ENCODE peak calls at places on chromosomes 6 and 20, in eight cellular contexts. G is right cardiac atrium; B is heart right ventricle; X is neural progenitor cell; A is CD8-positive, alpha-beta memory T cell; R is tibial artery; O is left ventricle myocardium inferior; U is fibroblast of lung. I is an unnamed sample.
A peak's percentile ranks its signal among the peaks of the same experiment; 100 is the strongest.

GRCh38 chr20:10079964-10080363 is 45.2 kb downstream of the ANKEF1 start:
- DNase-seq in G (no peak), B (no peak), X (no peak), A (no peak), R (no peak), O (no peak), U (peak; percentile 91), I (no peak)

GRCh38 chr20:10924628-10925266 is 250.9 kb upstream of the JAG1 start:
- DNase-seq in G (no peak), B (no peak), X (no peak), A (no peak), R (no peak), O (no peak), U (peak; percentile 92), I (no peak)

GRCh38 chr20:48826883-48827771 is 672 bp downstream of the PREX1 start:
- DNase-seq in G (peak; percentile 70), B (peak; percentile 37), X (peak; percentile 79), A (peak; percentile 52), R (no peak), O (no peak), U (peak; percentile 28), I (peak; percentile 70)

GRCh38 chr6:28981391-28981832 is 23.7 kb downstream of the ZNF311 start:
- DNase-seq in G (peak; percentile 80), B (peak; percentile 53), X (peak; percentile 75), A (peak; percentile 79), R (no peak), O (peak; percentile 56), U (peak; percentile 80), I (peak; percentile 61)

GRCh38 chr6:44305200-44305725 is 7.9 kb downstream of the AARS2 start:
- DNase-seq in G (no peak), B (no peak), X (no peak), A (no peak), R (no peak), O (no peak), U (no peak), I (no peak)

GRCh38 chr6:142671791-142672190 is 273.2 kb downstream of the HIVEP2 start:
- DNase-seq in G (no peak), B (no peak), X (no peak), A (no peak), R (no peak), O (no peak), U (no peak), I (no peak)

GRCh38 chr20:51021067-51022025 is 1.6 kb downstream of the KCNG1 start:
- DNase-seq in G (no peak), B (no peak), X (peak; percentile 64), A (no peak), R (no peak), O (no peak), U (peak; percentile 30), I (no peak)

GRCh38 chr20:1535420-1536175 is 21.9 kb downstream of the SIRPD start:
- DNase-seq in G (no peak), B (no peak), X (no peak), A (no peak), R (peak; percentile 31), O (peak; percentile 14), U (no peak), I (no peak)

GRCh38 chr6:10391299-10391630 is 23.6 kb downstream of the TFAP2A start:
- DNase-seq in G (no peak), B (no peak), X (peak; percentile 64), A (no peak), R (no peak), O (no peak), U (no peak), I (no peak)

GRCh38 chr6:10386756-10387654 is 27.9 kb downstream of the TFAP2A start:
- DNase-seq in G (no peak), B (no peak), X (no peak), A (no peak), R (no peak), O (no peak), U (no peak), I (no peak)

GRCh38 chr6:10391799-10392198 is 23.1 kb downstream of the TFAP2A start:
- DNase-seq in G (no peak), B (no peak), X (no peak), A (no peak), R (no peak), O (no peak), U (no peak), I (no peak)

GRCh38 chr6:10390495-10391298 is 24.2 kb downstream of the TFAP2A start:
- DNase-seq in G (no peak), B (no peak), X (peak; percentile 44), A (no peak), R (no peak), O (no peak), U (no peak), I (no peak)

DNA sequence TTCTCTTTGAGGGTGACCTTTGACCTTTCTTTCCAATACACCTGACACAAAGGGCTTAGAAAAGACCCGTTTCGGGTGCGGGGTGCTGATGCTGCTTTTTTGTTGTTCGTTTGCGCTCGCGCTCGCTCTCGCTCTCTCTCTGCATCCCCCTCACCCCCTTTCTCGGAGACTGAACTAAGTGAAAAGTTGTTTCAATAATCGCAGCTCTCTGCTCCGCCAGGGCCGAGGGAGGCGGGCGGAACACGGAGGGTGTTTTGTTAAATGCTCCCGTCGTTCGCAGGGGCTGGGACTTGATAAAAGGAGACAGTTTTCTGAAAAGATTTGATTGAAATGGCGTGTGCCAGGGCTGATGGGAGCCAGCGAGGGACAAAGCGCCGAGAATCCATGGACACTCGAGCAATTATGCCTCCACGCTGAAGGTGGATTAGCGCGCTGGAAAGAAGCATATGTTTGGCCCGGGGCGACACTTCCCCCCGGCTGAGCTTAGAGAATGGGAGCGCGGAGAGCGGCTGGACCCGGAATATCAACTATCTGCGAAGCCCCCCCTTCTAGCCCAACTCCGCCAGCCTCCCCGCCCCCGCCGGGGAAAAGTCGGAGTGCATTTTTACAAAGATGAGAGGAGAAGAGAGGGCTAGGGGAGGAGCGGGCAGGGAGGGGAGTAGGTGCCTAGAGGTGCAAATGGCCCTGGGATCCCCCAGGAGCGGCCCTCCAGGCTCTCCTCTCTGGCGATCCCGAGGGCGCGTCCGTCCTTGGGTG is 25.0 kb downstream of the TFAP2A start:
- DNase-seq in G (no peak), B (no peak), X (peak; percentile 73), A (no peak), R (no peak), O (no peak), U (no peak), I (no peak)
- H3K4me3 ChIP-seq in G (no peak overlapping the region), B (no peak overlapping the region), X (peak overlapping the region; percentile 44), A (no peak overlapping the region), R (no peak overlapping the region), O (peak overlapping the region; percentile 29), U (no peak overlapping the region), I (no peak overlapping the region)

GRCh38 chr6:72758901-72759300 is 137.0 kb downstream of the KCNQ5 start:
- DNase-seq in G (no peak), B (no peak), X (no peak), A (no peak), R (no peak), O (no peak), U (no peak), I (no peak)

GRCh38 chr6:72757048-72757447 is 135.2 kb downstream of the KCNQ5 start:
- DNase-seq in G (no peak), B (no peak), X (no peak), A (no peak), R (no peak), O (no peak), U (no peak), I (no peak)

GRCh38 chr6:72757926-72758325 is 136.1 kb downstream of the KCNQ5 start:
- DNase-seq in G (no peak), B (no peak), X (no peak), A (no peak), R (no peak), O (no peak), U (no peak), I (no peak)

GRCh38 chr6:72761767-72762166 is 139.9 kb downstream of the KCNQ5 start:
- DNase-seq in G (no peak), B (no peak), X (no peak), A (no peak), R (no peak), O (no peak), U (no peak), I (no peak)

DNA sequence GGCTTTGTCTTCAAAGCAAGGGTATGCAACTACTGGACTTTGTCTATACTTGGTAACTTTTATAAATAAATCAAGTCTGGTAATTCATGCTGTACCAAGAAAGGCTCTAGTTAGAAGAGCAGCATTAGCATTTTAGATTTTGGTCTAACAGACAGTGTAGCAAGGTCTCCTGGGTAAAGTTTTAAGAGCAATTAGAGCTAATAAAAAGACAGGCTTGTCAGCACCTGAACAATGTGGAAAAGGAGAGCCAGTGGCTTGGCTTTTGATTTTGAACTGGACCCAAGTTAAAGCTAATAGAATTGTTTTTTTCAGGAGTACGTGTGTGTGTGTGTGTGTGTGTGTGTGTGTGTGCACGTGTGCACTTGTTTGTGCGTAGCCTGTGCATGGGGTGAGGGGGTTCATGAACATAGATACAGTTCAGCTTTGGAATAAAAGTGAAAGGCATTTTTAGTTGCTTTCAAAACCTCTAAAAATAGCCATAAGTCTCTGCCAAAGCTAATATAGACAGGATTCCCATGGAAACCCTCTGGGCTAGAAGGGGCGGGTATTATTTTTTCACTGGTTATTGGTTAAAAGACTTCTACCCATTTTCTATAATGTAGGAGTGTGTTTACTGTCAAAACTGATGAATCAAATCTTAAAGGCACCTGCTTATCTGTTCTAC is 138.4 kb downstream of the KCNQ5 start:
- DNase-seq in G (no peak), B (no peak), X (no peak), A (no peak), R (no peak), O (no peak), U (peak; percentile 14), I (no peak)
- H3K27ac ChIP-seq in G (no peak overlapping the region), B (no peak overlapping the region), X (no peak overlapping the region), A (no peak overlapping the region), R (peak overlapping the region; percentile 40), O (no peak overlapping the region), U (no peak overlapping the region), I (no peak overlapping the region)

GRCh38 chr6:40586369-40586768 is 795 bp downstream of the LRFN2 start:
- DNase-seq in G (no peak), B (no peak), X (no peak), A (no peak), R (no peak), O (no peak), U (no peak), I (no peak)
- H3K4me3 ChIP-seq in G (peak overlapping the region; percentile 15), B (peak overlapping the region; percentile 41), X (peak overlapping the region; percentile 59), A (peak overlapping the region; percentile 19), R (peak overlapping the region; percentile 55), O (peak overlapping the region; percentile 62), U (no peak overlapping the region), I (no peak overlapping the region)

GRCh38 chr6:158068156-158068892 is 86.7 kb downstream of the SYNJ2 start:
- DNase-seq in G (no peak), B (no peak), X (no peak), A (no peak), R (no peak), O (no peak), U (no peak), I (no peak)
- H3K27ac ChIP-seq in G (no peak overlapping the region), B (peak overlapping the region; percentile 50), X (no peak overlapping the region), A (no peak overlapping the region), R (peak overlapping the region; percentile 71), O (peak overlapping the region; percentile 51), U (peak overlapping the region; percentile 67), I (no peak overlapping the region)

DNA sequence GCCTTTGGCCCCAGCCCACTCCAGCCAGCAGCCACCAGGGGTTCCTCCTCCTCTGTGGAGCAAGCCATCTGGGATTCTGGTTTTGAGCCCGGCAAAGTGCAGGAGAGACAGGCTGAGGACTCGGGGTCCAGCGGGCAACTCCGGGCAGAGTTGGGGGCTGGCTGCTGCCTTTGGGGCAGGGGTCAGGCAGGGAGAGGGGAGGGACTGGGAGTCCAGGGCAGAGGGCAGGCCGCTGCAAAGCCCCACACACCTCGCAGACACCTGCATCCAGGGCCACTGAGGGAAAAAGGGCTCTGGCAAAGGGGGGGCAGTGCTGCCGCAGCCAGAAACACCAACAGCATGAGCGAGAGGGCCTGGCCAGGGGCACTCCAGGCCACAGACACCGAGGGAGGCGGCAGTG is 8.8 kb downstream of the BIRC7 start:
- DNase-seq in G (no peak), B (no peak), X (no peak), A (no peak), R (no peak), O (no peak), U (no peak), I (no peak)
- H3K4me3 ChIP-seq in G (no peak overlapping the region), B (no peak overlapping the region), X (no peak overlapping the region), A (no peak overlapping the region), R (no peak overlapping the region), O (no peak overlapping the region), U (no peak overlapping the region), I (no peak overlapping the region)

I was measured in SJCRH30.